ENCODE peak calls at places on chromosome 19, in five cellular contexts. One of them, this sample, is unnamed.

GRCh38 chr19:46192990-46193650 is 36.4 kb upstream of the IGFL1 start:
- DNase-seq in GM12878: no peak
- DNase-seq in SK-N-SH: no peak
- DNase-seq in A549: peak; percentile 84
- DNase-seq in K562: peak; percentile 83
- DNase-seq in this sample: peak; percentile 87

GRCh38 chr19:7640803-7641202 is 3.9 kb downstream of the STXBP2 start:
- DNase-seq in GM12878: no peak
- DNase-seq in SK-N-SH: no peak
- DNase-seq in A549: no peak
- DNase-seq in K562: no peak
- DNase-seq in this sample: no peak

GRCh38 chr19:38224014-38224862 is at the start of gene DPF1:
- DNase-seq in GM12878: peak; percentile 17
- DNase-seq in SK-N-SH: peak; percentile 99
- DNase-seq in A549: peak; percentile 92
- DNase-seq in K562: peak; percentile 96
- DNase-seq in this sample: peak; percentile 78

GRCh38 chr19:47110521-47111080 is 3.0 kb downstream of the ZC3H4 start:
- DNase-seq in GM12878: no peak
- DNase-seq in SK-N-SH: no peak
- DNase-seq in A549: no peak
- DNase-seq in K562: no peak
- DNase-seq in this sample: no peak

GRCh38 chr19:42255766-42256750 is 1.1 kb upstream of the ERF start:
- DNase-seq in GM12878: no peak
- DNase-seq in SK-N-SH: peak; percentile 77
- DNase-seq in A549: peak; percentile 80
- DNase-seq in K562: no peak
- DNase-seq in this sample: no peak

GRCh38 chr19:52398091-52398461 is 427 bp downstream of the ZNF528 start:
- DNase-seq in GM12878: no peak
- DNase-seq in SK-N-SH: peak; percentile 64
- DNase-seq in A549: no peak
- DNase-seq in K562: peak; percentile 9
- DNase-seq in this sample: peak; percentile 6

GRCh38 chr19:33333615-33334014 is 31.3 kb upstream of the CEBPA start:
- DNase-seq in GM12878: no peak
- DNase-seq in SK-N-SH: no peak
- DNase-seq in A549: no peak
- DNase-seq in K562: no peak
- DNase-seq in this sample: peak; percentile 53

GRCh38 chr19:51803965-51804364 is 9.0 kb downstream of the FPR3 start:
- DNase-seq in GM12878: no peak
- DNase-seq in SK-N-SH: no peak
- DNase-seq in A549: no peak
- DNase-seq in K562: no peak
- DNase-seq in this sample: no peak

GRCh38 chr19:17309962-17310461 is 649 bp downstream of the DDA1 start:
- DNase-seq in GM12878: no peak
- DNase-seq in SK-N-SH: no peak
- DNase-seq in A549: no peak
- DNase-seq in K562: peak; percentile 37
- DNase-seq in this sample: no peak

GRCh38 chr19:42397315-42398166 is 7.4 kb upstream of the CNFN start:
- DNase-seq in GM12878: no peak
- DNase-seq in SK-N-SH: no peak
- DNase-seq in A549: peak; percentile 44
- DNase-seq in K562: no peak
- DNase-seq in this sample: no peak

GRCh38 chr19:45195764-45196163 is 17.2 kb downstream of the BLOC1S3 start:
- DNase-seq in GM12878: no peak
- DNase-seq in SK-N-SH: no peak
- DNase-seq in A549: no peak
- DNase-seq in K562: peak; percentile 27
- DNase-seq in this sample: no peak

GRCh38 chr19:51007488-51007887 is 6.1 kb upstream of the KLK8 start:
- DNase-seq in GM12878: no peak
- DNase-seq in SK-N-SH: no peak
- DNase-seq in A549: no peak
- DNase-seq in K562: no peak
- DNase-seq in this sample: no peak

GRCh38 chr19:36488816-36489138 is 584 bp downstream of the ZNF566 start:
- DNase-seq in GM12878: no peak
- DNase-seq in SK-N-SH: peak; percentile 59
- DNase-seq in A549: no peak
- DNase-seq in K562: peak; percentile 56
- DNase-seq in this sample: peak; percentile 39

GRCh38 chr19:45527731-45528130 is 20.5 kb downstream of the VASP start:
- DNase-seq in GM12878: no peak
- DNase-seq in SK-N-SH: no peak
- DNase-seq in A549: no peak
- DNase-seq in K562: peak; percentile 21
- DNase-seq in this sample: no peak

GRCh38 chr19:6773323-6773931 is 919 bp downstream of the VAV1 start:
- DNase-seq in GM12878: peak; percentile 64
- DNase-seq in SK-N-SH: no peak
- DNase-seq in A549: no peak
- DNase-seq in K562: no peak
- DNase-seq in this sample: no peak

GRCh38 chr19:42229855-42230331 is 9.8 kb downstream of the ZNF526 start:
- DNase-seq in GM12878: no peak
- DNase-seq in SK-N-SH: no peak
- DNase-seq in A549: peak; percentile 65
- DNase-seq in K562: peak; percentile 86
- DNase-seq in this sample: no peak

GRCh38 chr19:54154603-54155345 is 4.7 kb downstream of the LENG1 start:
- DNase-seq in GM12878: no peak
- DNase-seq in SK-N-SH: no peak
- DNase-seq in A549: no peak
- DNase-seq in K562: no peak
- DNase-seq in this sample: no peak

GRCh38 chr19:44747739-44748425 is 626 bp upstream of the BCL3 start:
- DNase-seq in GM12878: no peak
- DNase-seq in SK-N-SH: peak; percentile 63
- DNase-seq in A549: peak; percentile 92
- DNase-seq in K562: no peak
- DNase-seq in this sample: peak; percentile 50

GRCh38 chr19:33094504-33095067 is 13.6 kb downstream of the GPATCH1 start:
- DNase-seq in GM12878: no peak
- DNase-seq in SK-N-SH: no peak
- DNase-seq in A549: no peak
- DNase-seq in K562: no peak
- DNase-seq in this sample: no peak

GRCh38 chr19:4350111-4350510 is 6.7 kb downstream of the MPND start:
- DNase-seq in GM12878: no peak
- DNase-seq in SK-N-SH: no peak
- DNase-seq in A549: no peak
- DNase-seq in K562: no peak
- DNase-seq in this sample: no peak

GRCh38 chr19:35860818-35861639 is 4.3 kb downstream of the KIRREL2 start:
- DNase-seq in GM12878: no peak
- DNase-seq in SK-N-SH: no peak
- DNase-seq in A549: no peak
- DNase-seq in K562: peak; percentile 72
- DNase-seq in this sample: peak; percentile 89

GRCh38 chr19:14517840-14518505 is at the start of gene DNAJB1:
- DNase-seq in GM12878: no peak
- DNase-seq in SK-N-SH: peak; percentile 94
- DNase-seq in A549: peak; percentile 64
- DNase-seq in K562: peak; percentile 87
- DNase-seq in this sample: peak; percentile 38

GRCh38 chr19:38880076-38880881 is 2.2 kb upstream of the RINL start:
- DNase-seq in GM12878: no peak
- DNase-seq in SK-N-SH: peak; percentile 12
- DNase-seq in A549: no peak
- DNase-seq in K562: no peak
- DNase-seq in this sample: no peak

GRCh38 chr19:13066933-13067831 is 35.5 kb downstream of the LYL1 start:
- DNase-seq in GM12878: no peak
- DNase-seq in SK-N-SH: no peak
- DNase-seq in A549: no peak
- DNase-seq in K562: no peak
- DNase-seq in this sample: no peak
- TF ChIP-seq REST in GM12878: no peak
- TF ChIP-seq REST in SK-N-SH: no peak
- TF ChIP-seq REST in A549: no peak
- TF ChIP-seq REST in K562: no peak
- TF ChIP-seq REST in this sample: no peak

GRCh38 chr19:55165952-55166529 is 372 bp downstream of the DNAAF3 start:
- DNase-seq in GM12878: no peak
- DNase-seq in SK-N-SH: peak; percentile 80
- DNase-seq in A549: peak; percentile 95
- DNase-seq in K562: peak; percentile 75
- DNase-seq in this sample: peak; percentile 85
- TF ChIP-seq RFX5 in GM12878: no peak
- TF ChIP-seq RFX5 in SK-N-SH: no peak
- TF ChIP-seq RFX5 in A549: no peak
- TF ChIP-seq RFX5 in K562: no peak
- TF ChIP-seq RFX5 in this sample: no peak

GRCh38 chr19:934197-934840 is 8.5 kb downstream of the ARID3A start:
- DNase-seq in GM12878: no peak
- DNase-seq in SK-N-SH: no peak
- DNase-seq in A549: no peak
- DNase-seq in K562: no peak
- DNase-seq in this sample: no peak
- TF ChIP-seq CTCF in GM12878: no peak
- TF ChIP-seq CTCF in SK-N-SH: no peak
- TF ChIP-seq CTCF in A549: no peak
- TF ChIP-seq CTCF in K562: no peak
- TF ChIP-seq CTCF in this sample: no peak

GRCh38 chr19:30927705-30928104 is 421.5 kb downstream of the TSHZ3 start:
- DNase-seq in GM12878: no peak
- DNase-seq in SK-N-SH: no peak
- DNase-seq in A549: no peak
- DNase-seq in K562: no peak
- DNase-seq in this sample: no peak

GRCh38 chr19:30936276-30936675 is 413.0 kb downstream of the TSHZ3 start:
- DNase-seq in GM12878: no peak
- DNase-seq in SK-N-SH: no peak
- DNase-seq in A549: no peak
- DNase-seq in K562: no peak
- DNase-seq in this sample: no peak

GRCh38 chr19:30932854-30933253 is 416.4 kb downstream of the TSHZ3 start:
- DNase-seq in GM12878: no peak
- DNase-seq in SK-N-SH: no peak
- DNase-seq in A549: no peak
- DNase-seq in K562: no peak
- DNase-seq in this sample: no peak

GRCh38 chr19:30931307-30931706 is 417.9 kb downstream of the TSHZ3 start:
- DNase-seq in GM12878: no peak
- DNase-seq in SK-N-SH: no peak
- DNase-seq in A549: no peak
- DNase-seq in K562: no peak
- DNase-seq in this sample: no peak
- TF ChIP-seq REST in GM12878: no peak
- TF ChIP-seq REST in SK-N-SH: no peak
- TF ChIP-seq REST in A549: no peak
- TF ChIP-seq REST in K562: no peak
- TF ChIP-seq REST in this sample: no peak

DNA sequence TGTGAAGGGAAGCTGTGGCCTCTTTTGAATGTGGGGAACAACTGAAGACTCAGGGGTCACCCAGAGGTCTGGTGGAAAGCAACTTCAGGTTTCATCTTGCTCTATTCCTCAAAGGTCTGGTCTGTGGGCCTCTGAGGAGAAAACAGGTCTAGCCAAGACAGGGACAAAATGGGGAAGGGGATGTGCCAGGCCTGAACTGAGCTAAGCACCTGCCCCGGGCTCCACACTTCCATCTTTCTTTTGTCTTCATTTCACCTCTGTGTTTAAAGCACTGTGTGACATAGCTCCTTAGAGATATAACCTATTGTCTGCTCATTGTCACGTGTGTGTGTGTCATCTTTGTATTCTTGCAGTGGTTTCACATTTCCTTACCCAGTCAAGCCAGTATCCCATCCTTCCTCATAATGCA is 19.9 kb upstream of the GDF15 start:
- DNase-seq in GM12878: no peak
- DNase-seq in SK-N-SH: no peak
- DNase-seq in A549: no peak
- DNase-seq in K562: no peak
- DNase-seq in this sample: no peak
- TF ChIP-seq RFX5 in GM12878: no peak
- TF ChIP-seq RFX5 in SK-N-SH: no peak
- TF ChIP-seq RFX5 in A549: no peak
- TF ChIP-seq RFX5 in K562: no peak
- TF ChIP-seq RFX5 in this sample: no peak

DNA sequence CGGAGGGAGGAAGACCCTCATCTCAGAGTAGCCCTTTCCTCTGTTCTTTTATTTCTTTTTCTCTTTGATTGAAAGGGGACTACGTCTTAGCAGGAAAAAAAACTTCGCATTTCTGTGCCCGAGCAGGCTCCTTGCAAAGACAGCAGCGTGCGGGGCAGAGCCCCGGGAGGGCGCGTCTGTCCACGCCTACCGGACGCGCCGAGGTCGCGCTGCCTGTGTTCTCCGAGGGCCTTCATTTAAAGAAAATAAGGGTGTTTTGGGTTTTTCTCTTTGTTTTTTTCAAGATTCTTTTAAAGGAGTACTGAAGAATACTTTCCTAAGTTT is 29.2 kb downstream of the CERS1 start:
- DNase-seq in GM12878: no peak
- DNase-seq in SK-N-SH: no peak
- DNase-seq in A549: no peak
- DNase-seq in K562: no peak
- DNase-seq in this sample: no peak
- TF ChIP-seq CTCF in GM12878: no peak
- TF ChIP-seq CTCF in SK-N-SH: no peak
- TF ChIP-seq CTCF in A549: peak; percentile 25
- TF ChIP-seq CTCF in K562: peak; percentile 39
- TF ChIP-seq CTCF in this sample: no peak

DNA sequence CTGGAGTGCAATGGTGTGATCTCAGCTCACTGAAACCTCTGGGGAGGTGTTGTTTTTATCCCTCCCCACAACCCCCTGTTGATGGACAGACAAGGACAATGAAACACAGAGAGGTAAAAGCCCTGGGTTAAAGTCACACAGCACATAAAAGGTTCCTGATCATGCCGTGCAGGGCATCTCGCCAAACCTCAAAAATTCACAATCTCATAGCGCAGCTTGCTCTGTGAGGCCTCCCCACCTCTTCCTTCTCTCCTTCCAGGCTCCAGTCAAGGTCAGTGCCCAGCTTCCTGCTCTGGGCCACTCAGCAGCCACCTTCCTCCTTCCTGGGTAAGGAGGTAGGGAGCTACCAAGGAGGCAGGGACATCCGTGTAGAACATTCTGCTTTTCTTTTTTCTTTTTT is 2.3 kb downstream of the FUT2 start:
- DNase-seq in GM12878: no peak
- DNase-seq in SK-N-SH: no peak
- DNase-seq in A549: no peak
- DNase-seq in K562: peak; percentile 66
- DNase-seq in this sample: no peak
- TF ChIP-seq REST in GM12878: no peak
- TF ChIP-seq REST in SK-N-SH: no peak
- TF ChIP-seq REST in A549: no peak
- TF ChIP-seq REST in K562: no peak
- TF ChIP-seq REST in this sample: no peak

This sample was measured in HepG2.